ENCODE peak calls at places on chromosomes 11 and 22, in ten cellular contexts. L, C, M, Y, R, U, A, K, H and Z are unnamed samples. For H3K4me1, the result is how much of the 10 kb centered on the place peaks cover.

GRCh38 chr22:26045051-26045450 is 124.2 kb upstream of the SEZ6L start:
- DNase-seq in R (no peak), H (no peak), M (no peak), C (no peak), K (no peak), Y (no peak), U (no peak), L (no peak), A (peak), Z (no peak)

GRCh38 chr22:24761888-24762675 is 12.4 kb downstream of the PIWIL3 start:
- DNase-seq in Y (no peak), M (peak), H (peak), U (no peak), L (no peak), C (no peak), R (no peak), A (no peak), K (no peak), Z (no peak)

GRCh38 chr11:44727373-44728084 is 767 bp downstream of the TSPAN18 start:
- DNase-seq in U (peak), R (peak), L (peak), M (peak), C (peak), A (peak), Y (peak), K (peak), H (peak), Z (peak)

GRCh38 chr22:30005213-30005857 is 74.9 kb upstream of the HORMAD2 start:
- DNase-seq in A (peak), L (peak), M (peak), U (peak), H (no peak), C (peak), Y (peak), R (no peak), K (no peak), Z (peak)

GRCh38 chr22:36027579-36027959 is 1.1 kb downstream of the RBFOX2 start:
- DNase-seq in R (no peak), M (no peak), K (peak), A (no peak), C (no peak), H (no peak), U (peak), L (no peak), Y (no peak), Z (peak)

GRCh38 chr22:50531546-50532352 is 1.9 kb upstream of the TYMP start:
- DNase-seq in C (peak), M (peak), Y (peak), K (peak), H (peak), U (peak), L (peak), A (peak), R (peak), Z (peak)

GRCh38 chr11:20000393-20001134 is 159.7 kb downstream of the DBX1 start:
- DNase-seq in K (no peak), M (no peak), Y (no peak), C (no peak), L (peak), R (no peak), U (no peak), H (no peak), A (no peak), Z (no peak)

GRCh38 chr22:29870574-29870973 is 12.4 kb upstream of the MTMR3 start:
- DNase-seq in Y (no peak), R (no peak), U (no peak), H (no peak), A (peak), K (no peak), M (no peak), C (no peak), L (no peak), Z (no peak)

GRCh38 chr22:49825944-49826602 is 1.6 kb downstream of the BRD1 start:
- DNase-seq in L (no peak), Y (no peak), A (peak), K (no peak), U (no peak), C (no peak), H (peak), R (peak), M (peak), Z (no peak)

GRCh38 chr11:65894034-65894591 is 3.6 kb downstream of the CCDC85B start:
- DNase-seq in K (no peak), Y (no peak), H (peak), L (no peak), M (no peak), A (no peak), C (peak), R (peak), U (peak), Z (no peak)

DNA sequence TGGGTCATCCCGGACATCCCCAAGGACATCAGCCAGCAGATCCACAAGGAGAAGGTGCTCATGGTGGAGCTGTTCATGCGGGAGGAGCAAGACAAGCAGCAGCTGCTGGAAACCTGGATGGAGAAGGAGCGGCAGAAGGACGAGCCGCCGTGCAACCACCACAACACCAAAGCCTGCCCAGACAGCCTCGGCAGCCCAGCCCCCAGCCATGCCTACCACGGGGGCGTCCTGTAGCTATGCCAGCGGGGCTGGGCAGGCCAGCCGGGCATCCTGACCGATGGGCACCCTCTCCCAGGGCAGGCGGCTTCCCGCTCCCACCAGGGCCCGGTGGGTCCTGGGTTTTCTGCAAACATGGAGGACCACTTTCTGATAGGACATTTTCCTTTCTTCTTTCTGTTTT is 15.3 kb upstream of the FADD start:
- DNase-seq in L (no peak), C (no peak), Y (no peak), A (no peak), H (no peak), M (no peak), K (no peak), U (no peak), R (no peak), Z (no peak)
- H3K4me3 ChIP-seq in L (no peak), C (no peak), Y (no peak), A (no peak), H (no peak), M (no peak), K (no peak), U (no peak), R (no peak), Z (no peak)

GRCh38 chr11:119023741-119024140 is 5.2 kb downstream of the TRAPPC4 start:
- DNase-seq in L (no peak), H (no peak), R (peak), Y (no peak), A (no peak), M (no peak), C (no peak), K (no peak), U (no peak), Z (no peak)
- H3K4me1 ChIP-seq in L (under half), H (under half), R (half or more), Y (under half), A (under half), M (under half), C (under half), K (under half), U (under half), Z (under half)

GRCh38 chr11:111761056-111761455 is 5.1 kb downstream of the PPP2R1B start:
- DNase-seq in H (no peak), A (no peak), C (no peak), M (no peak), K (no peak), L (no peak), U (no peak), R (no peak), Y (no peak), Z (no peak)
- H3K27ac ChIP-seq in H (no peak), A (no peak), C (no peak), M (no peak), K (no peak), L (no peak), U (no peak), R (no peak), Y (no peak), Z (no peak)

GRCh38 chr22:19645905-19646304 is 68.4 kb upstream of the SEPTIN5 start:
- DNase-seq in U (no peak), H (no peak), M (no peak), Y (no peak), A (no peak), R (no peak), C (no peak), K (no peak), L (no peak), Z (no peak)
- H3K4me3 ChIP-seq in U (no peak), H (no peak), M (no peak), Y (no peak), A (no peak), R (no peak), C (no peak), K (no peak), L (no peak), Z (no peak)

DNA sequence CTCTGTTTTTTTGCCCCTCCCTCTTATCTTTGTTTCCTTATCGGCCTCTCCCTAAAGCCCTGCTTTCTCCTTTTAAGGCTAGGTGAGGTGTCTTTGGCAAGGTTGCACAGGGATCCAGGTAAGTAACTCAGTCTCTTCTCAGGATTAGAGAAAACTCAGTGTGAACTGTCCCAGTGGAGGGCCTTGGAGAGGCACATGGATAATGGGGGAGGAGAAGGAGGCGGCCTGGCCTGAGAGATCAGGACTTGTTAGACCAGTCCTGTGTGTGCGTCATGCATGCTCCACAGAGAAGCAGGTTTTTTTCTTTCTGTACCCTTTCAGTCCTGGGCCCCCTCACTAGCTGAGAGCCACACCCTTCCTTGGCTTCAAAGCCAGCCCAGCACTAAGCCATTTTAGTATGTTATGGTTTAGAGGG is 19.9 kb downstream of the CTNND1 start:
- DNase-seq in U (no peak), A (peak), L (peak), C (no peak), Y (no peak), M (peak), R (no peak), K (no peak), H (no peak), Z (no peak)
- H3K4me1 ChIP-seq in U (half or more), A (under half), L (half or more), C (under half), Y (under half), M (under half), R (half or more), K (half or more), H (half or more), Z (half or more)

DNA sequence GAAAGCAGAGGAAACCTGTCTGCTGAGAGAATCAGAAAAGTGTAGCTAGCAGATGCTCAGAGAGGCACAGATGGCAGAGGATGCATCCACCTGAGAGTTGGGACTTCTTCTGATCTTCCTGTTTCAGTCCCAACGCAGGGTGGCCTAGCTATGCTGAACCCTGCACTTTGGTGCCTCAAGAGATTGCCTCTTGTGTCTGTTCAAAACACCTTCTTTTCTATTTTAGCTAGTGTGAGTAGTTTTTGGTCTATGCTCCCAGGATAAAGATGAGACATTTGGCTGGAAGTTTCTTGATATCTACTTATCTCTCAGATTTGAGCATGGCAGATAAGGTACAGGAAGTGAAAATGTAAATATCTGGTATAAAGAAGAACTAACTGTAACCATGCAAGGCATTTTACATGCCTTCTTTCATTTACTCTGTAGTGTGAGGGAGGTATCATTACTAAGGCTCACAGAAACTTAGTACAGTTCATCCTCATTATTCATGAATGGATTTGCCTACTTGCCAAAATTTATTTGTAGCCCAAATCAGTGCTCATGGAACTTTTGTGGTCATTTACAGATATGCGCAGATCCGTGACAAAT is 47.0 kb upstream of the PSMA1 start:
- DNase-seq in H (no peak), Y (no peak), C (no peak), K (no peak), L (no peak), M (no peak), R (no peak), U (no peak), A (no peak), Z (no peak)
- H3K27ac ChIP-seq in H (no peak), Y (no peak), C (no peak), K (no peak), L (no peak), M (no peak), R (no peak), U (no peak), A (no peak), Z (no peak)